ENCODE peak calls at places on chromosome 9, in ten cellular contexts. H is fibroblast of mammary gland; Z is fibroblast of pulmonary artery; P is GDM1; B is stimulated activated CD8-positive, alpha-beta memory T cell treated with anti-CD3 and anti-CD28 coated beads, Interleukin-4, amount 100 ng/mL, for 24 hours; W is stimulated activated naive CD8-positive, alpha-beta T cell treated with anti-CD3 and anti-CD28 coated beads, Interleukin-15, Interleukin-2, amounts not matched to agents 100 U/mL and 50 U/mL, for 24 hours; Y is heart left ventricle; V is cardiac fibroblast; D is hepatic stellate cell; G is ureter. J is an unnamed sample.

GRCh38 chr9:37938121-37938906 is 34.4 kb upstream of the SLC25A51 start:
- DNase-seq in H (peak), Z (peak), P (no peak), B (no peak), W (no peak), Y (peak), V (peak), D (peak), G (peak), J (no peak)

GRCh38 chr9:136488247-136489214 is 5.7 kb upstream of the SEC16A start:
- DNase-seq in H (peak), Z (peak), P (peak), B (peak), W (peak), Y (peak), V (peak), D (peak), G (peak), J (peak)

GRCh38 chr9:14155237-14155636 is 158.7 kb downstream of the NFIB start:
- DNase-seq in H (no peak), Z (no peak), P (no peak), B (no peak), W (no peak), Y (no peak), V (no peak), D (no peak), G (no peak), J (no peak)

GRCh38 chr9:122333169-122333808 is 37.5 kb upstream of the PTGS1 start:
- DNase-seq in H (no peak), Z (no peak), P (no peak), B (no peak), W (no peak), Y (no peak), V (no peak), D (no peak), G (no peak), J (peak)

GRCh38 chr9:5263568-5264218 is 32.5 kb downstream of the INSL4 start:
- DNase-seq in H (peak), Z (peak), P (no peak), B (no peak), W (no peak), Y (no peak), V (peak), D (no peak), G (no peak), J (peak)

GRCh38 chr9:90307177-90307833 is 335.3 kb downstream of the DIRAS2 start:
- DNase-seq in H (no peak), Z (no peak), P (no peak), B (no peak), W (no peak), Y (no peak), V (no peak), D (no peak), G (no peak), J (no peak)

GRCh38 chr9:92242115-92242778 is 51.2 kb downstream of the IARS1 start:
- DNase-seq in H (peak), Z (peak), P (no peak), B (no peak), W (no peak), Y (no peak), V (peak), D (peak), G (no peak), J (no peak)

GRCh38 chr9:70161414-70161732 is 97.4 kb upstream of the SMC5 start:
- DNase-seq in H (no peak), Z (no peak), P (no peak), B (no peak), W (no peak), Y (no peak), V (no peak), D (no peak), G (no peak), J (no peak)

GRCh38 chr9:100084145-100084478 is 14.7 kb downstream of the ERP44 start:
- DNase-seq in H (no peak), Z (no peak), P (no peak), B (no peak), W (no peak), Y (no peak), V (no peak), D (no peak), G (no peak), J (peak)

GRCh38 chr9:108562176-108562575 is 293.6 kb downstream of the ACTL7B start:
- DNase-seq in H (no peak), Z (no peak), P (no peak), B (no peak), W (no peak), Y (no peak), V (peak), D (no peak), G (no peak), J (no peak)

GRCh38 chr9:136086951-136087740 is 7.9 kb downstream of the NACC2 start:
- DNase-seq in H (no peak), Z (no peak), P (no peak), B (no peak), W (no peak), Y (peak), V (no peak), D (no peak), G (no peak), J (no peak)

GRCh38 chr9:133484671-133485437 is 6.0 kb upstream of the SLC2A6 start:
- DNase-seq in H (no peak), Z (no peak), P (no peak), B (no peak), W (no peak), Y (peak), V (no peak), D (no peak), G (peak), J (no peak)

GRCh38 chr9:129514497-129514867 is 106.4 kb downstream of the C9orf50 start:
- DNase-seq in H (no peak), Z (no peak), P (no peak), B (no peak), W (no peak), Y (no peak), V (no peak), D (no peak), G (no peak), J (no peak)

GRCh38 chr9:96079816-96080215 is 204.3 kb downstream of the ERCC6L2 start:
- DNase-seq in H (no peak), Z (no peak), P (no peak), B (no peak), W (no peak), Y (no peak), V (no peak), D (no peak), G (no peak), J (no peak)

GRCh38 chr9:127991017-127991756 is 10.4 kb upstream of the EEIG1 start:
- DNase-seq in H (no peak), Z (no peak), P (no peak), B (no peak), W (no peak), Y (no peak), V (no peak), D (no peak), G (no peak), J (no peak)

GRCh38 chr9:126671381-126671831 is 57.7 kb downstream of the LMX1B start:
- DNase-seq in H (no peak), Z (no peak), P (no peak), B (no peak), W (no peak), Y (no peak), V (no peak), D (no peak), G (no peak), J (no peak)

GRCh38 chr9:31807574-31808256 is 576.7 kb upstream of the ACO1 start:
- DNase-seq in H (no peak), Z (no peak), P (no peak), B (no peak), W (no peak), Y (no peak), V (no peak), D (no peak), G (no peak), J (peak)

GRCh38 chr9:116501871-116502270 is 185.2 kb upstream of the TRIM32 start:
- DNase-seq in H (peak), Z (peak), P (no peak), B (no peak), W (no peak), Y (no peak), V (peak), D (no peak), G (no peak), J (no peak)

GRCh38 chr9:23039402-23039801 is 592.8 kb downstream of the DMRTA1 start:
- DNase-seq in H (no peak), Z (no peak), P (no peak), B (no peak), W (no peak), Y (no peak), V (no peak), D (no peak), G (no peak), J (no peak)

GRCh38 chr9:124000161-124000783 is 11.3 kb upstream of the LHX2 start:
- DNase-seq in H (no peak), Z (no peak), P (no peak), B (no peak), W (no peak), Y (no peak), V (no peak), D (no peak), G (no peak), J (no peak)

GRCh38 chr9:2494571-2494970 is 127.0 kb upstream of the VLDLR start:
- DNase-seq in H (peak), Z (peak), P (no peak), B (no peak), W (no peak), Y (no peak), V (peak), D (peak), G (no peak), J (no peak)

GRCh38 chr9:221989-222776 is 7.5 kb downstream of the DOCK8 start:
- DNase-seq in H (no peak), Z (no peak), P (no peak), B (no peak), W (no peak), Y (no peak), V (no peak), D (no peak), G (no peak), J (peak)

GRCh38 chr9:29285818-29286217 is 1712.5 kb upstream of the C9orf72 start:
- DNase-seq in H (peak), Z (peak), P (no peak), B (no peak), W (no peak), Y (no peak), V (peak), D (no peak), G (no peak), J (peak)

GRCh38 chr9:74117731-74118130 is 379.4 kb upstream of the RORB start:
- DNase-seq in H (no peak), Z (no peak), P (no peak), B (no peak), W (no peak), Y (no peak), V (no peak), D (no peak), G (no peak), J (no peak)

GRCh38 chr9:134710271-134710540 is 68.6 kb downstream of the COL5A1 start:
- DNase-seq in H (no peak), Z (no peak), P (no peak), B (no peak), W (no peak), Y (no peak), V (no peak), D (no peak), G (no peak), J (no peak)

GRCh38 chr9:125332527-125332926 is 70.9 kb downstream of the GAPVD1 start:
- DNase-seq in H (no peak), Z (no peak), P (no peak), B (no peak), W (peak), Y (no peak), V (no peak), D (no peak), G (no peak), J (peak)

GRCh38 chr9:37994639-37995347 is 74.2 kb downstream of the SHB start:
- DNase-seq in H (peak), Z (peak), P (peak), B (peak), W (peak), Y (peak), V (peak), D (peak), G (no peak), J (peak)

GRCh38 chr9:6024035-6024554 is 8.7 kb upstream of the RANBP6 start:
- DNase-seq in H (no peak), Z (no peak), P (peak), B (no peak), W (peak), Y (no peak), V (peak), D (no peak), G (no peak), J (peak)

GRCh38 chr9:129111762-129112151 is 542 bp downstream of the PTPA start:
- DNase-seq in H (peak), Z (peak), P (no peak), B (peak), W (peak), Y (peak), V (peak), D (peak), G (no peak), J (peak)

GRCh38 chr9:22206833-22207232 is 197.7 kb upstream of the CDKN2B start:
- DNase-seq in H (no peak), Z (no peak), P (no peak), B (no peak), W (no peak), Y (no peak), V (no peak), D (no peak), G (no peak), J (peak)

GRCh38 chr9:87267701-87268100 is 230.0 kb upstream of the DAPK1 start:
- DNase-seq in H (peak), Z (peak), P (no peak), B (no peak), W (no peak), Y (peak), V (no peak), D (no peak), G (no peak), J (no peak)

GRCh38 chr9:8821910-8822666 is 1022.5 kb upstream of the DMAC1 start:
- DNase-seq in H (no peak), Z (no peak), P (no peak), B (no peak), W (no peak), Y (no peak), V (no peak), D (no peak), G (no peak), J (no peak)

GRCh38 chr9:115973241-115973640 is 180.3 kb upstream of the PAPPA start:
- DNase-seq in H (peak), Z (no peak), P (no peak), B (no peak), W (no peak), Y (no peak), V (peak), D (no peak), G (no peak), J (no peak)